ENCODE peak calls at places on chromosome 18, in six cellular contexts. One of them, this sample, is unnamed.

GRCh38 chr18:63022429-63023022 is 297.0 kb downstream of the BCL2 start:
- DNase-seq in SK-N-SH: peak
- DNase-seq in cardiac muscle cell: no peak
- DNase-seq in body of pancreas: no peak
- DNase-seq in IMR-90: no peak
- DNase-seq in tibial artery: no peak
- DNase-seq in this sample: no peak

GRCh38 chr18:58235001-58235436 is 191.0 kb downstream of the NEDD4L start:
- DNase-seq in SK-N-SH: no peak
- DNase-seq in IMR-90: no peak
- DNase-seq in tibial artery: no peak
- DNase-seq in body of pancreas: no peak
- DNase-seq in cardiac muscle cell: no peak
- DNase-seq in this sample: no peak

GRCh38 chr18:5628512-5629255 is 84.9 kb upstream of the EPB41L3 start:
- DNase-seq in body of pancreas: peak
- DNase-seq in tibial artery: peak
- DNase-seq in IMR-90: peak
- DNase-seq in cardiac muscle cell: peak
- DNase-seq in SK-N-SH: peak
- DNase-seq in this sample: no peak

GRCh38 chr18:7711495-7711894 is 144.4 kb downstream of the PTPRM start:
- DNase-seq in cardiac muscle cell: no peak
- DNase-seq in body of pancreas: no peak
- DNase-seq in tibial artery: no peak
- DNase-seq in IMR-90: no peak
- DNase-seq in SK-N-SH: no peak
- DNase-seq in this sample: no peak

GRCh38 chr18:36903215-36903928 is 74.4 kb downstream of the KIAA1328 start:
- DNase-seq in tibial artery: no peak
- DNase-seq in cardiac muscle cell: peak
- DNase-seq in body of pancreas: no peak
- DNase-seq in IMR-90: peak
- DNase-seq in SK-N-SH: no peak
- DNase-seq in this sample: no peak

GRCh38 chr18:21241224-21242131 is 554 bp upstream of the GREB1L start:
- DNase-seq in SK-N-SH: peak
- DNase-seq in tibial artery: peak
- DNase-seq in body of pancreas: no peak
- DNase-seq in IMR-90: no peak
- DNase-seq in cardiac muscle cell: peak
- DNase-seq in this sample: no peak

GRCh38 chr18:36352384-36352783 is 54.9 kb downstream of the FHOD3 start:
- DNase-seq in cardiac muscle cell: peak
- DNase-seq in tibial artery: peak
- DNase-seq in body of pancreas: peak
- DNase-seq in IMR-90: peak
- DNase-seq in SK-N-SH: no peak
- DNase-seq in this sample: peak

GRCh38 chr18:63979409-63979908 is 9.6 kb downstream of the SERPINB8 start:
- DNase-seq in cardiac muscle cell: peak
- DNase-seq in body of pancreas: peak
- DNase-seq in SK-N-SH: peak
- DNase-seq in IMR-90: peak
- DNase-seq in tibial artery: no peak
- DNase-seq in this sample: peak

GRCh38 chr18:79495591-79496071 is 99.9 kb downstream of the NFATC1 start:
- DNase-seq in cardiac muscle cell: no peak
- DNase-seq in IMR-90: no peak
- DNase-seq in body of pancreas: no peak
- DNase-seq in SK-N-SH: no peak
- DNase-seq in tibial artery: peak
- DNase-seq in this sample: no peak

GRCh38 chr18:28584726-28585125 is 407.8 kb upstream of the CDH2 start:
- DNase-seq in SK-N-SH: no peak
- DNase-seq in cardiac muscle cell: peak
- DNase-seq in IMR-90: peak
- DNase-seq in tibial artery: no peak
- DNase-seq in body of pancreas: no peak
- DNase-seq in this sample: peak

GRCh38 chr18:79570266-79571201 is 109.1 kb upstream of the CTDP1 start:
- DNase-seq in SK-N-SH: no peak
- DNase-seq in cardiac muscle cell: peak
- DNase-seq in IMR-90: peak
- DNase-seq in tibial artery: peak
- DNase-seq in body of pancreas: no peak
- DNase-seq in this sample: peak

GRCh38 chr18:45664824-45665763 is 49.8 kb downstream of the SLC14A2 start:
- DNase-seq in SK-N-SH: peak
- DNase-seq in cardiac muscle cell: peak
- DNase-seq in IMR-90: peak
- DNase-seq in tibial artery: peak
- DNase-seq in body of pancreas: peak
- DNase-seq in this sample: peak

GRCh38 chr18:2971741-2972552 is 41.0 kb downstream of the LPIN2 start:
- DNase-seq in tibial artery: no peak
- DNase-seq in SK-N-SH: no peak
- DNase-seq in IMR-90: no peak
- DNase-seq in body of pancreas: peak
- DNase-seq in cardiac muscle cell: no peak
- DNase-seq in this sample: peak

GRCh38 chr18:22977847-22978701 is 44.9 kb downstream of the RBBP8 start:
- DNase-seq in body of pancreas: peak
- DNase-seq in tibial artery: no peak
- DNase-seq in cardiac muscle cell: peak
- DNase-seq in SK-N-SH: no peak
- DNase-seq in IMR-90: peak
- DNase-seq in this sample: peak

GRCh38 chr18:24924066-24924716 is 427.8 kb downstream of the ZNF521 start:
- DNase-seq in body of pancreas: no peak
- DNase-seq in tibial artery: no peak
- DNase-seq in cardiac muscle cell: no peak
- DNase-seq in IMR-90: no peak
- DNase-seq in SK-N-SH: no peak
- DNase-seq in this sample: no peak

GRCh38 chr18:24212939-24213338 is 74.1 kb downstream of the CABYR start:
- DNase-seq in SK-N-SH: no peak
- DNase-seq in body of pancreas: no peak
- DNase-seq in cardiac muscle cell: peak
- DNase-seq in tibial artery: no peak
- DNase-seq in IMR-90: peak
- DNase-seq in this sample: peak

GRCh38 chr18:54769526-54770464 is 58.5 kb upstream of the RAB27B start:
- DNase-seq in SK-N-SH: no peak
- DNase-seq in tibial artery: no peak
- DNase-seq in cardiac muscle cell: peak
- DNase-seq in body of pancreas: no peak
- DNase-seq in IMR-90: peak
- DNase-seq in this sample: peak

GRCh38 chr18:54197747-54198411 is 26.6 kb downstream of the MBD2 start:
- DNase-seq in SK-N-SH: no peak
- DNase-seq in body of pancreas: no peak
- DNase-seq in tibial artery: no peak
- DNase-seq in cardiac muscle cell: no peak
- DNase-seq in IMR-90: no peak
- DNase-seq in this sample: no peak

GRCh38 chr18:52722904-52723303 is 382.9 kb downstream of the DCC start:
- DNase-seq in cardiac muscle cell: no peak
- DNase-seq in body of pancreas: no peak
- DNase-seq in IMR-90: no peak
- DNase-seq in tibial artery: no peak
- DNase-seq in SK-N-SH: no peak
- DNase-seq in this sample: no peak

GRCh38 chr18:76983184-76983583 is 149.4 kb downstream of the MBP start:
- DNase-seq in SK-N-SH: peak
- DNase-seq in IMR-90: peak
- DNase-seq in cardiac muscle cell: peak
- DNase-seq in tibial artery: peak
- DNase-seq in body of pancreas: peak
- DNase-seq in this sample: peak

GRCh38 chr18:24209558-24209957 is 70.7 kb downstream of the CABYR start:
- DNase-seq in tibial artery: no peak
- DNase-seq in IMR-90: peak
- DNase-seq in body of pancreas: no peak
- DNase-seq in SK-N-SH: no peak
- DNase-seq in cardiac muscle cell: no peak
- DNase-seq in this sample: peak

DNA sequence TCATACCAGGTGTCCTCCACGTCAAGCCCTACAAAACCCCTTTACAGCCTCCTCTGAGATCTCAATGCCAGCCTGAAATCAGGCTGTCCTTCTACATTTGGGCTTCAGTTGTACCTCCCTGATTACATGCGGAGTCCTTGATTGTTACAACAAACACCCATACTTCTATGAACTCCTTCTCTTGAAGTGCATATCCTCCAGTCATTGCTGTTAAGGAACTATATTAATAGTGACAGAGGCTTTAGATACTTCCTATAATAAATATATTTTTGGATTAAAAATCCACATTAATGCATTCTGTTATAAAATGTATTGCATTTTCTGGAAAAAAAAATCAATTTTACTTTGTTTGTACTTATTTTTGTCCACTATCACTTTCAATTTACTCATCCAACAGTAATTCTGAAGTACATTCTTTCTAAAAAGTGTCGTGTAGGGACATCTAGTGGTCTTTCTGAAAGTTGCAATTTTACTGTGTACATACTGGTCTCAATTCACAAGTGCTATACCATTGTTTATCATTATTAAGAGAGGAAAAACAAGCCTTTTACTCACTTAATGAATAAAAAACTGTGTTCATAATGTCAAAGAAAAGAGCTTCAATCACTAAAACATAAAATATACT is 316.4 kb downstream of the DSEL start:
- DNase-seq in body of pancreas: no peak
- DNase-seq in IMR-90: peak
- DNase-seq in SK-N-SH: peak
- DNase-seq in cardiac muscle cell: peak
- DNase-seq in tibial artery: no peak
- DNase-seq in this sample: peak
- TF ChIP-seq CTCF in body of pancreas: peak
- TF ChIP-seq CTCF in IMR-90: peak
- TF ChIP-seq CTCF in SK-N-SH: peak
- TF ChIP-seq CTCF in cardiac muscle cell: peak
- TF ChIP-seq CTCF in tibial artery: peak
- TF ChIP-seq CTCF in this sample: peak

GRCh38 chr18:61833978-61834377 is 58.8 kb downstream of the RNF152 start:
- DNase-seq in cardiac muscle cell: peak
- DNase-seq in body of pancreas: no peak
- DNase-seq in tibial artery: no peak
- DNase-seq in IMR-90: peak
- DNase-seq in SK-N-SH: no peak
- DNase-seq in this sample: peak
- H3K27ac ChIP-seq in cardiac muscle cell: no peak
- H3K27ac ChIP-seq in body of pancreas: no peak
- H3K27ac ChIP-seq in tibial artery: no peak
- H3K27ac ChIP-seq in IMR-90: no peak
- H3K27ac ChIP-seq in SK-N-SH: peak
- H3K27ac ChIP-seq in this sample: peak

GRCh38 chr18:13338318-13338717 is 119.8 kb downstream of the LDLRAD4 start:
- DNase-seq in body of pancreas: no peak
- DNase-seq in IMR-90: no peak
- DNase-seq in SK-N-SH: no peak
- DNase-seq in cardiac muscle cell: no peak
- DNase-seq in tibial artery: no peak
- DNase-seq in this sample: no peak
- TF ChIP-seq CTCF in body of pancreas: no peak
- TF ChIP-seq CTCF in IMR-90: no peak
- TF ChIP-seq CTCF in SK-N-SH: no peak
- TF ChIP-seq CTCF in cardiac muscle cell: no peak
- TF ChIP-seq CTCF in tibial artery: no peak
- TF ChIP-seq CTCF in this sample: no peak

GRCh38 chr18:50373531-50373930 is 1.3 kb upstream of the SKA1 start:
- DNase-seq in SK-N-SH: no peak
- DNase-seq in tibial artery: no peak
- DNase-seq in body of pancreas: peak
- DNase-seq in IMR-90: no peak
- DNase-seq in cardiac muscle cell: no peak
- DNase-seq in this sample: no peak
- H3K27ac ChIP-seq in SK-N-SH: no peak
- H3K27ac ChIP-seq in tibial artery: no peak
- H3K27ac ChIP-seq in body of pancreas: no peak
- H3K27ac ChIP-seq in IMR-90: no peak
- H3K27ac ChIP-seq in cardiac muscle cell: no peak
- H3K27ac ChIP-seq in this sample: no peak